ENCODE peak calls at places on chromosomes 7 and 10, in five cellular contexts. Q, V, K, O and I are unnamed samples. For H3K9me3, the result is how much of the 10 kb centered on the place peaks cover.

GRCh38 chr10:58017719-58018367 is 249.9 kb downstream of the IPMK start:
- DNase-seq in O (no peak), V (no peak), Q (no peak), K (no peak), I (no peak)

GRCh38 chr7:143410523-143411004 is 1.9 kb upstream of the EPHA1 start:
- DNase-seq in K (peak), V (no peak), O (no peak), Q (no peak), I (no peak)

GRCh38 chr10:70404906-70405824 is 1.2 kb downstream of the EIF4EBP2 start:
- DNase-seq in O (no peak), K (peak), V (peak), Q (peak), I (peak)

GRCh38 chr7:7972128-7972527 is 3.5 kb downstream of the GLCCI1 start:
- DNase-seq in V (no peak), O (no peak), K (no peak), Q (no peak), I (no peak)

GRCh38 chr10:44660271-44660670 is 250.9 kb upstream of the TMEM72 start:
- DNase-seq in Q (no peak), O (no peak), K (no peak), V (no peak), I (no peak)

GRCh38 chr7:78052112-78052511 is 253.5 kb downstream of the PHTF2 start:
- DNase-seq in Q (no peak), V (no peak), O (peak), K (no peak), I (no peak)

GRCh38 chr10:88385601-88386203 is 197.4 kb downstream of the RNLS start:
- DNase-seq in V (no peak), O (no peak), Q (peak), K (no peak), I (peak)

GRCh38 chr7:38232475-38233366 is 40.7 kb downstream of the TARP start:
- DNase-seq in Q (no peak), V (no peak), K (peak), O (no peak), I (peak)

GRCh38 chr10:88209837-88210552 is 346.6 kb downstream of the PTEN start:
- DNase-seq in Q (no peak), O (no peak), V (no peak), K (no peak), I (no peak)

GRCh38 chr7:147535619-147536200 is 1054.9 kb upstream of the C7orf33 start:
- DNase-seq in V (no peak), Q (no peak), O (no peak), K (no peak), I (no peak)

GRCh38 chr7:26912351-26912750 is 48.0 kb upstream of the SKAP2 start:
- DNase-seq in O (no peak), K (no peak), Q (no peak), V (no peak), I (no peak)

GRCh38 chr7:155248366-155248756 is 49.3 kb upstream of the INSIG1 start:
- DNase-seq in Q (no peak), V (no peak), K (no peak), O (no peak), I (no peak)

GRCh38 chr10:125815764-125816163 is 7.3 kb downstream of the UROS start:
- DNase-seq in K (no peak), O (no peak), V (no peak), Q (no peak), I (no peak)

GRCh38 chr10:123392182-123392930 is 238.2 kb downstream of the BUB3 start:
- DNase-seq in Q (no peak), O (no peak), V (no peak), K (no peak), I (no peak)

GRCh38 chr7:104862719-104863118 is 151.3 kb upstream of the KMT2E start:
- DNase-seq in K (no peak), O (peak), V (no peak), Q (no peak), I (no peak)

GRCh38 chr7:13903997-13904396 is 85.5 kb downstream of the ETV1 start:
- DNase-seq in O (no peak), Q (no peak), V (no peak), K (no peak), I (no peak)
- TF ChIP-seq POLR2A in O (no peak), Q (no peak), V (no peak), K (no peak), I (no peak)

DNA sequence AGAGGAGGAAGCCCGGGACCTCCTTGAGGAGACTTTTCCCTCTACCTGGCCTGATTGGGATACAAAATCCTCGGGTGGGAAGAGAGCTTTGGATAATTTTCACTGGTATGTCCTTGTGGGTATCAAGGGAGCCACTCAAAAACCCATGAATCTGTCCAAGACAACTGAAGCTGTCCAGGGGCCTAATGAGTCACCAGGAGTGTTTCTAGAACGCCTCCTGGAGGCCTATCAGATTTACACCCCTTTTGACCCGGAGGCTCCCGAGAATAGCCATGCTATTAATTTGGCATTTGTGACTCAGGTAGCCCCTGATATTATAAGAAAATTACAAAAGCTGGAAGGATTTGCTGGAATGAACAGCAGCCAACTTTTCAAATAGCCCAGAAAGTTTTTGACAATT is 38.6 kb downstream of the ZNF25 start:
- DNase-seq in Q (no peak), V (no peak), K (no peak), O (no peak), I (no peak)
- H3K9me3 ChIP-seq in Q (under half), V (under half), K (under half), O (half or more), I (under half)

GRCh38 chr7:2645274-2645868 is 13.6 kb downstream of the TTYH3 start:
- DNase-seq in O (no peak), K (no peak), Q (no peak), V (no peak), I (no peak)
- H3K27ac ChIP-seq in O (peak), K (no peak), Q (no peak), V (peak), I (peak)

DNA sequence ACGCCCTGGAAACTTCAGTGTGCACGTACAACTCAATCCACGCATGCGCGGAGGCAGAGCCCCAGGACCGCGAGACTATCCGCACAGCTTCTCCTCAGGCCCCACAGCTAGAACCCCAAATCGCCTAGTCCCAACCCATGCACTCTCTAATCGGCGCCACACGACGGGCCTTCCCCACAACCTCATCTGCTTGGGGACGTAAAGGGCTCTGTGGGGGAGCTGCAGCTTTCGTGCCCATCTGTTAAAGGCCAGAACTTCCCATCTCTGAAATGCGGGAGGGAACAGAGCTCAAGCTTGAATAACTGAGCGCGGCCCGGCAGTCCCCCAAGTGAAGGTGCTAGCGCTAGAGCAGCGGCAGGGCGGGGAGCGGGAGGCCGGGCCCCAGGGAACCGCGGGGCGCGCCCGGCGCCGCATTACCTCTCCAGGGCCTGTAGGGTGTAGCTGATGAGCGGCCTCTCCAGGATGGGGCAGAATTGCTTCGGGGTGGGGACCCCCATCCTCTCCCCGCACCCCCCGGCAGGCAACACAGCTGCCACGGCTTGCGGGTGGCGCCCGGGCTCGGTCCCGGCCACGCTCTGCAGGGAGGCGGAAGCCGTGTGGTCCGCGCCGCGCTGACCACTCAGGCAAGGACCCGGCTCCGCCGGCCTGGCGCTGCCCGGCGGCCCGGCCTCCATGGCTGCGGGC is 547 bp downstream of the CRPPA start:
- DNase-seq in Q (peak), K (peak), O (peak), V (peak), I (peak)
- TF ChIP-seq POLR2A in Q (peak), K (peak), O (peak), V (peak), I (peak)

DNA sequence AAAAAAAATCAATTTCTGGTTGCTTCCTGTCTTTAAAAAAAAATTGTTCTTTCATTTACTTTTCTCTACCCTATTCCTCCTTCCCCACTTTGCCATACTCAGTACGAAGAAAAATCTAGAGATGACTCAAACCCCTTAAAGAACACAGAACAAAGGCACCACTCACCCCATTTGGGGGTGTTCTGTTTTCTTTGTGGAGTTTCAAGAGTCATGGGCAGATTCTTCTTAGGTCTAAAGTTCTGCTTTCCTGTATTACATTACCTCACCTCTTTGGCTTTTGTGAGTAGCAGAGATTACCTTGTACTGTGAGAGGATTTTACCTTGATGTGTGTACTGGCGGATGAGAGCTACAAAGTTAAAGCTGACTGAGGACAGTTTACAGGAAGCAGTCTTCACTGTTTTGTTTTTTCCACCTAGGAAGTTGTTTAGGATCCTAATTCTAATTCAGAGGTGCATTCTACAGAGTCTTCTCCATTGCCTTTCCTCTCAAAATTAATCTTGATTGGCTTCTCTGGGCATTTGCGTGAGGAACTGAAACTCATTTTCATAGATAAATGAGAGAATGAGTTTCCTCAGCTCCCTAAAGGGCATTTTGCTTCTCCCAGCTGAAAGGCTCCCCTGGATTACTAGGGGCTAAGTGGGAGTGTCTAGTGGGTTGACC is 20.7 kb downstream of the AVL9 start:
- DNase-seq in O (no peak), K (no peak), Q (no peak), V (no peak), I (no peak)
- H3K9me3 ChIP-seq in O (under half), K (under half), Q (under half), V (under half), I (under half)

GRCh38 chr7:22781230-22781711 is 41.4 kb downstream of the TOMM7 start:
- DNase-seq in Q (no peak), O (no peak), V (no peak), K (no peak), I (no peak)
- H3K27ac ChIP-seq in Q (no peak), O (no peak), V (no peak), K (no peak), I (peak)

GRCh38 chr7:73822319-73823173 is 8.2 kb upstream of the CLDN4 start:
- DNase-seq in O (no peak), V (no peak), Q (peak), K (no peak), I (peak)
- TF ChIP-seq POLR2A in O (no peak), V (no peak), Q (peak), K (no peak), I (no peak)

DNA sequence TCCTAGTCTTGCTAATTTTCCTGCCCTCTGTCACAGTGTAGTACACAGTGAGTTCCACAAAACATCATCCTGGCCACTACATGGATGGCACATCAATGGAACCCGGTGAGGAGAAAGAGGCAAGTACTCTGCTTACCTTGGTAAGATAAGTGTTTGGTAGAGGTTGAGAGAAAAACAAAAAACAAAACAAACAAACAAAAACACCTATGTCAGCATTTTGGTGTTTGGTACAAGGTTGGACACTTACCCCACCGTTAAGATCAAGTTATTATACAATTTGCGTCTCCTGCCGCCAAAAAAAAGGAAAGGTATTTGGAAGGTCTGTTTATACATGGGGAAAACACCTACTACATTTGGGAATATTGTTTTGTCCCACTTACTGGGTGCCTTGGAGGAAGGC is 72.7 kb downstream of the ZNF248 start:
- DNase-seq in K (no peak), O (no peak), V (no peak), Q (no peak), I (no peak)
- H3K9me3 ChIP-seq in K (under half), O (half or more), V (under half), Q (under half), I (under half)

GRCh38 chr7:134558370-134558769 is 9.5 kb downstream of the AKR1B15 start:
- DNase-seq in K (no peak), Q (no peak), O (no peak), V (no peak), I (no peak)

GRCh38 chr7:134567368-134567767 is 18.5 kb downstream of the AKR1B15 start:
- DNase-seq in Q (no peak), K (no peak), O (no peak), V (no peak), I (no peak)

GRCh38 chr7:134565643-134566136 is 16.8 kb downstream of the AKR1B15 start:
- DNase-seq in K (no peak), O (no peak), Q (no peak), V (peak), I (peak)

GRCh38 chr7:134557391-134557790 is 8.5 kb downstream of the AKR1B15 start:
- DNase-seq in V (no peak), K (no peak), Q (no peak), O (no peak), I (no peak)

GRCh38 chr7:134562136-134562535 is 13.2 kb downstream of the AKR1B15 start:
- DNase-seq in O (no peak), Q (no peak), K (no peak), V (no peak), I (peak)
- H3K27ac ChIP-seq in O (no peak), Q (no peak), K (no peak), V (no peak), I (peak)